ENCODE peak calls at places on chromosomes 16 and 17, in seven cellular contexts. N is HFF-Myc, E is heart left ventricle, G is mucosa of descending colon, P is foreskin keratinocyte, Z is GM23338, O is astrocyte. V is an unnamed sample.

GRCh38 chr16:69307091-69307490 is 4.1 kb upstream of the VPS4A start:
- DNase-seq in P (no peak), O (no peak), E (no peak), Z (no peak), N (no peak), G (no peak), V (no peak)

GRCh38 chr16:16144416-16144815 is 78.9 kb downstream of the ABCC6 start:
- DNase-seq in E (no peak), G (no peak), P (peak), Z (no peak), N (no peak), O (peak), V (no peak)

GRCh38 chr17:39665642-39666221 is 583 bp downstream of the TCAP start:
- DNase-seq in P (no peak), E (peak), G (peak), N (no peak), Z (no peak), O (no peak), V (no peak)

GRCh38 chr16:59859606-59860402 is 1125.7 kb upstream of the GOT2 start:
- DNase-seq in G (no peak), E (no peak), P (peak), O (peak), N (no peak), Z (no peak), V (peak)

GRCh38 chr17:42541041-42541833 is 5.2 kb downstream of the NAGLU start:
- DNase-seq in G (peak), E (no peak), N (no peak), Z (no peak), P (no peak), O (no peak), V (no peak)

GRCh38 chr17:19537116-19537515 is 3.5 kb downstream of the SLC47A1 start:
- DNase-seq in O (no peak), Z (no peak), E (no peak), N (no peak), P (no peak), G (no peak), V (no peak)

GRCh38 chr16:49580751-49581303 is 207.2 kb downstream of the C16orf78 start:
- DNase-seq in G (no peak), N (no peak), P (no peak), Z (no peak), E (no peak), O (no peak), V (no peak)

GRCh38 chr17:80177986-80178590 is 8.3 kb downstream of the CARD14 start:
- DNase-seq in E (no peak), N (no peak), P (no peak), Z (no peak), G (peak), O (no peak), V (no peak)

GRCh38 chr17:8081876-8082275 is 5.6 kb downstream of the ALOX12B start:
- DNase-seq in E (peak), O (no peak), P (no peak), Z (no peak), G (no peak), N (no peak), V (no peak)

GRCh38 chr17:19016881-19017280 is 12.3 kb upstream of the FAM83G start:
- DNase-seq in N (no peak), O (no peak), P (no peak), E (peak), Z (no peak), G (no peak), V (no peak)

GRCh38 chr17:37710344-37710886 is 34.4 kb downstream of the HNF1B start:
- DNase-seq in Z (peak), G (peak), N (no peak), P (no peak), E (no peak), O (peak), V (no peak)

GRCh38 chr16:9966569-9967157 is 215.6 kb downstream of the GRIN2A start:
- DNase-seq in Z (no peak), N (no peak), O (peak), P (peak), E (no peak), G (no peak), V (no peak)

GRCh38 chr17:38418693-38419507 is 9.4 kb upstream of the ARHGAP23 start:
- DNase-seq in E (no peak), P (no peak), G (no peak), O (no peak), N (no peak), Z (peak), V (no peak)

GRCh38 chr16:75267631-75268264 is 16.3 kb upstream of the BCAR1 start:
- DNase-seq in P (peak), E (peak), O (no peak), G (peak), N (no peak), Z (no peak), V (no peak)

GRCh38 chr17:61456688-61457225 is 4.5 kb downstream of the TBX4 start:
- DNase-seq in E (peak), Z (no peak), G (no peak), O (no peak), P (no peak), N (no peak), V (no peak)

GRCh38 chr17:4365628-4366311 is 705 bp downstream of the UBE2G1 start:
- DNase-seq in P (no peak), O (no peak), Z (peak), G (peak), E (peak), N (no peak), V (no peak)

GRCh38 chr16:77785365-77785764 is 3.0 kb upstream of the VAT1L start:
- DNase-seq in N (no peak), G (no peak), E (no peak), O (no peak), P (no peak), Z (no peak), V (no peak)

GRCh38 chr16:29906520-29907244 is 6.4 kb downstream of the ASPHD1 start:
- DNase-seq in O (no peak), N (no peak), Z (peak), E (no peak), P (no peak), G (no peak), V (no peak)

GRCh38 chr16:76278976-76279375 is 1.8 kb downstream of the CNTNAP4 start:
- DNase-seq in P (no peak), Z (peak), O (no peak), N (no peak), G (no peak), E (no peak), V (no peak)

GRCh38 chr16:1188781-1189189 is 35.9 kb downstream of the CACNA1H start:
- DNase-seq in Z (peak), N (no peak), E (no peak), G (peak), P (no peak), O (no peak), V (no peak)

GRCh38 chr16:10895053-10895946 is 18.3 kb downstream of the CIITA start:
- DNase-seq in P (no peak), G (peak), N (no peak), O (peak), E (no peak), Z (peak), V (no peak)

GRCh38 chr17:68910256-68910705 is 44.9 kb downstream of the ABCA8 start:
- DNase-seq in E (no peak), O (peak), Z (peak), N (no peak), G (no peak), P (peak), V (no peak)

GRCh38 chr17:43327421-43327820 is 71.4 kb upstream of the ARL4D start:
- DNase-seq in O (peak), E (no peak), P (no peak), G (no peak), Z (no peak), N (no peak), V (no peak)

GRCh38 chr16:19907161-19907992 is 22.7 kb upstream of the GPRC5B start:
- DNase-seq in Z (peak), G (peak), O (peak), N (peak), P (peak), E (peak), V (no peak)

GRCh38 chr16:64990101-64990500 is 131.8 kb downstream of the CDH11 start:
- DNase-seq in Z (no peak), P (no peak), O (peak), N (no peak), E (no peak), G (no peak), V (no peak)

GRCh38 chr17:32795339-32795979 is 81.5 kb downstream of the MYO1D start:
- DNase-seq in Z (no peak), G (peak), N (no peak), E (no peak), P (peak), O (no peak), V (no peak)

DNA sequence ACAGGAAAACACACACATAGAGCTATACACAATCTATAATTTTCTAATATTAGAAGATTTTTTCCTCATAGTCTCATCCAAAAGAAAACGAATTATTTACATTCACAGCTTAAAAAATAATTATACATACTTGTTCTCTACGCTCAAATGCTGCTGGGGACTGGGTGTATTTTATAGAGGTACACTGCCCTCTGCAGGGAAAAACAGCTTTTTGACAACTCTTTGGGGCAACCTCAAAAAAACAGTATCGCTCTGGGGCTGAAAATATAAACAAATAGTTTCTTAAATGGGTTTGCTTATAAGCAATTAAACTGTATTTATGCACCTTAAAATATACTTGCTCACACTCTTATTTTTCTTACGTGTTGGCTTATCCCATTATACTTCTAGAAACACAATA is 261.8 kb upstream of the PSMD7 start:
- DNase-seq in E (no peak), O (no peak), G (peak), P (no peak), Z (peak), N (peak), V (peak)
- TF ChIP-seq CTCF in E (peak), O (peak), G (no peak), P (peak), Z (peak), N (peak), V (peak)

GRCh38 chr17:48595107-48595999 is 1.8 kb upstream of the HOXB5 start:
- DNase-seq in N (no peak), E (no peak), G (no peak), O (no peak), Z (no peak), P (no peak), V (no peak)

GRCh38 chr17:48596000-48596734 is 2.6 kb upstream of the HOXB5 start:
- DNase-seq in E (no peak), O (no peak), P (no peak), G (no peak), N (no peak), Z (no peak), V (no peak)

GRCh38 chr17:48593126-48593829 is at the start of gene HOXB5:
- DNase-seq in P (no peak), E (no peak), O (peak), Z (no peak), G (no peak), N (no peak), V (no peak)

GRCh38 chr17:48593840-48594411 is 347 bp upstream of the HOXB5 start:
- DNase-seq in P (peak), G (peak), E (peak), N (peak), O (peak), Z (peak), V (peak)

DNA sequence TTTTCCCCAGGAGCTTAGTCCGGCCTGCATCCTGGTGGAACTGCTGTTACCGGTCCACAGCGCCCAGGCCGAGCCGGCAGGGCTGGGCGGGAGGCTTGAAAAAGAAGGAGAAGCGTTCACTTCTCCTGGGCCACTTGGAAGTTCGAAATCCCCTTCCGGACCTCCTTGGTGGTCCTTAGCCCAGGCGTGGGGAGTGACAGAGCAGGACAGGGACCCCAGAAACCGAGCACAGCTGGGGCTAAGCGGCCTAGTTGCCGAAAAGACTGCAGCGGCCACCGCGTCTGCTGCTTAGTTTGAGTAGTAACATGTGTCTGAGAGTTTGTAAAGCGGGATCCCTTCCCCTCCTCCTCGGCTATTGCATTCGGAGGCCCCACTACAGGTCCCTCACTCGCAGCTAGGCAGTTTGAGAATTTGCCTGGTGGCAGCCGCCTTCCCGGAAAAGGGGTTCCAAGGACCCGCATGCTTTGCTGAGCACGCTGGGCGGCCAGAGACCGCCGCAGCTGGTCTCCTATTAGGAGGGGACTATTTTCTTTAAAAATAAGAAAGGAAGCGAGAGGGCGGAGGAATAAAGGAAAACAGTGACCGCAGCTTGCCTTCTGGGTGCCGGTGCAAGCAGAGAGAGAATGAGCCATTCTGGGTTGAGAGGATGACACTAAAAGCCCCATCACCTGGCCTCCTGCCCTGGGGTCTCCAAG is 980 bp upstream of the HOXB5 start:
- DNase-seq in G (no peak), E (no peak), O (no peak), N (no peak), Z (no peak), P (no peak), V (no peak)
- TF ChIP-seq CTCF in G (no peak), E (no peak), O (no peak), N (no peak), Z (no peak), P (no peak), V (no peak)

GRCh38 chr16:87054154-87054553 is 263.0 kb downstream of the C16orf95 start:
- DNase-seq in N (no peak), G (no peak), P (no peak), Z (no peak), E (no peak), O (no peak), V (no peak)

GRCh38 chr16:87056551-87056950 is 260.6 kb downstream of the C16orf95 start:
- DNase-seq in P (no peak), E (no peak), Z (no peak), N (no peak), G (no peak), O (no peak), V (no peak)

GRCh38 chr16:87057291-87057881 is 259.8 kb downstream of the C16orf95 start:
- DNase-seq in G (no peak), O (no peak), E (no peak), P (no peak), Z (peak), N (no peak), V (no peak)

GRCh38 chr16:87054856-87055255 is 262.3 kb downstream of the C16orf95 start:
- DNase-seq in N (no peak), E (no peak), P (no peak), Z (no peak), O (no peak), G (no peak), V (no peak)

GRCh38 chr16:87056083-87056482 is 261.1 kb downstream of the C16orf95 start:
- DNase-seq in P (no peak), Z (no peak), G (no peak), O (peak), E (no peak), N (no peak), V (no peak)
- TF ChIP-seq CTCF in P (no peak), Z (no peak), G (no peak), O (peak), E (peak), N (peak), V (peak)

GRCh38 chr16:84397090-84397489 is 28.8 kb downstream of the ATP2C2 start:
- DNase-seq in G (no peak), P (peak), O (no peak), E (no peak), Z (peak), N (no peak), V (no peak)
- TF ChIP-seq CTCF in G (no peak), P (peak), O (peak), E (no peak), Z (peak), N (no peak), V (no peak)

DNA sequence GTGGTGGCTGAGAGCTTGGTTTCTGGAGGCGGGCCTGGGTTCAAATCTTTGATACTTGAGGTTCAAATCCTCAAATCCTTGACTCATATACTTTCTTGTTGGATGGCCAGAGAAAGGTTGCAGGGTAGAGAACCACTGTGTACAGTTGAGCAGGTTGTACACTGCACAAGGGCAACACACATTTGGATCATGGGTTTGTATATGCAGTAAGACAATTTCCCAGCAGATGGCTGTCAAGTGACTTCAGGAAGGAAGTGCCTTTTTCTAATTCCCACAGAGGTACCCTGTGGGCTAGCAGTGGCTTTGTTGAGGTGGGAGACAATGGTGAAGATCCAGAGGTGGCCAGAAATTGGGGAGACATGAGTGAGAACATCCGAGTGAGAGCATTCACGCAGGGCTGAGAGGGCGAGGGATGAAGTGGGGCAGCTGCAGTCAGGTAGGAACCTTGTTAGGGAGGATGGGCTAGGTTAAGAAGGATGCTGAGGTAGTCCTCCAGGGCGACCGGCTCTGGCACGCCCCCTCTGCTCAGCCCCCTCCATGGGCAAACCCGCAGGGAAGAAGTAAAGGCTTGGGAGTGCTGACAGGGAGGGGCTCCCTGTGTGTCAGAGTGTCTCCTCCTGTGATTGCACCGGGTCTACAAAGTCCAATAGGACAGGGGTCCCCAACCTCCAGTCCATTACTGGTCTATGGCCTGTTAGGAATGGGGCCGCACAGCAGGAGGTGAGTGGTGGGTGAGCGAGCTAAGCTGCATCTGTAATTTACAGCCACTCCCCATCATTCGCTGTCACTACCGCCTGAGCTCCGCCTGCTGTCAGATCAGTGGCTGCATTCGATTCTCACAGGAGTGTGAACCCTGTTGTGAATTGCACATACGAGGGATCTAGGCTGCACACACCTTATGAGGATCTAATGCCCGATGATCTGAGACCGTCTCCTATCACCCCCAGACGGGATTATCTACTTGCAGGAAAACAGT is 2.7 kb downstream of the C16orf89 start:
- DNase-seq in Z (no peak), G (peak), O (no peak), E (no peak), N (no peak), P (no peak), V (no peak)
- TF ChIP-seq CTCF in Z (peak), G (no peak), O (no peak), E (no peak), N (no peak), P (peak), V (no peak)

GRCh38 chr16:63289834-63290460 is 1253.7 kb upstream of the CDH8 start:
- DNase-seq in O (no peak), G (peak), E (no peak), P (peak), Z (peak), N (no peak), V (no peak)
- TF ChIP-seq CTCF in O (peak), G (peak), E (peak), P (peak), Z (peak), N (peak), V (peak)